ENCODE peak calls at places on chromosomes 11 and 22, in ten cellular contexts. One of them, this sample, is unnamed.

GRCh38 chr11:72058416-72059034 is 21.8 kb downstream of the NUMA1 start:
- DNase-seq in pancreas: no peak
- DNase-seq in left ventricle myocardium inferior: no peak
- DNase-seq in dorsolateral prefrontal cortex: no peak
- DNase-seq in RWPE1: no peak
- DNase-seq in coronary artery: no peak
- DNase-seq in heart left ventricle: no peak
- DNase-seq in GM23338: no peak
- DNase-seq in tibial nerve: no peak
- DNase-seq in uterus: no peak
- DNase-seq in this sample: no peak

GRCh38 chr11:131206671-131207070 is 163.7 kb upstream of the NTM start:
- DNase-seq in RWPE1: no peak
- DNase-seq in GM23338: no peak
- DNase-seq in left ventricle myocardium inferior: no peak
- DNase-seq in coronary artery: no peak
- DNase-seq in heart left ventricle: no peak
- DNase-seq in tibial nerve: no peak
- DNase-seq in pancreas: no peak
- DNase-seq in dorsolateral prefrontal cortex: no peak
- DNase-seq in uterus: no peak
- DNase-seq in this sample: no peak

GRCh38 chr11:130439876-130440275 is 8.6 kb upstream of the ADAMTS15 start:
- DNase-seq in GM23338: no peak
- DNase-seq in dorsolateral prefrontal cortex: no peak
- DNase-seq in heart left ventricle: no peak
- DNase-seq in coronary artery: no peak
- DNase-seq in tibial nerve: no peak
- DNase-seq in pancreas: no peak
- DNase-seq in RWPE1: no peak
- DNase-seq in left ventricle myocardium inferior: no peak
- DNase-seq in uterus: no peak
- DNase-seq in this sample: no peak

GRCh38 chr11:2943711-2944118 is 14.5 kb upstream of the PHLDA2 start:
- DNase-seq in uterus: peak
- DNase-seq in heart left ventricle: no peak
- DNase-seq in tibial nerve: no peak
- DNase-seq in pancreas: no peak
- DNase-seq in GM23338: no peak
- DNase-seq in dorsolateral prefrontal cortex: no peak
- DNase-seq in RWPE1: no peak
- DNase-seq in coronary artery: no peak
- DNase-seq in left ventricle myocardium inferior: no peak
- DNase-seq in this sample: no peak

GRCh38 chr11:2665747-2666710 is 33.8 kb downstream of the KCNQ1OT1 start:
- DNase-seq in GM23338: no peak
- DNase-seq in pancreas: peak
- DNase-seq in left ventricle myocardium inferior: no peak
- DNase-seq in heart left ventricle: no peak
- DNase-seq in tibial nerve: no peak
- DNase-seq in uterus: peak
- DNase-seq in coronary artery: peak
- DNase-seq in dorsolateral prefrontal cortex: no peak
- DNase-seq in RWPE1: no peak
- DNase-seq in this sample: no peak

GRCh38 chr11:40746282-40746681 is 713.2 kb downstream of the LRRC4C start:
- DNase-seq in heart left ventricle: no peak
- DNase-seq in uterus: no peak
- DNase-seq in pancreas: no peak
- DNase-seq in tibial nerve: no peak
- DNase-seq in left ventricle myocardium inferior: no peak
- DNase-seq in dorsolateral prefrontal cortex: no peak
- DNase-seq in GM23338: no peak
- DNase-seq in RWPE1: no peak
- DNase-seq in coronary artery: no peak
- DNase-seq in this sample: no peak

GRCh38 chr22:17548756-17549035 is 14.6 kb upstream of the SLC25A18 start:
- DNase-seq in GM23338: no peak
- DNase-seq in coronary artery: no peak
- DNase-seq in left ventricle myocardium inferior: no peak
- DNase-seq in pancreas: no peak
- DNase-seq in tibial nerve: no peak
- DNase-seq in heart left ventricle: no peak
- DNase-seq in uterus: no peak
- DNase-seq in dorsolateral prefrontal cortex: no peak
- DNase-seq in RWPE1: no peak
- DNase-seq in this sample: no peak

GRCh38 chr11:115606223-115607220 is 102.3 kb upstream of the CADM1 start:
- DNase-seq in coronary artery: no peak
- DNase-seq in RWPE1: no peak
- DNase-seq in uterus: peak
- DNase-seq in tibial nerve: no peak
- DNase-seq in dorsolateral prefrontal cortex: no peak
- DNase-seq in pancreas: peak
- DNase-seq in left ventricle myocardium inferior: peak
- DNase-seq in GM23338: no peak
- DNase-seq in heart left ventricle: peak
- DNase-seq in this sample: no peak

GRCh38 chr11:90222459-90223247 is at the start of gene CHORDC1:
- DNase-seq in dorsolateral prefrontal cortex: peak
- DNase-seq in tibial nerve: peak
- DNase-seq in coronary artery: peak
- DNase-seq in pancreas: peak
- DNase-seq in GM23338: peak
- DNase-seq in left ventricle myocardium inferior: peak
- DNase-seq in heart left ventricle: peak
- DNase-seq in uterus: peak
- DNase-seq in RWPE1: peak
- DNase-seq in this sample: peak

GRCh38 chr22:17264321-17265052 is 45.3 kb upstream of the ADA2 start:
- DNase-seq in RWPE1: no peak
- DNase-seq in pancreas: no peak
- DNase-seq in heart left ventricle: peak
- DNase-seq in left ventricle myocardium inferior: peak
- DNase-seq in coronary artery: no peak
- DNase-seq in tibial nerve: no peak
- DNase-seq in uterus: peak
- DNase-seq in GM23338: peak
- DNase-seq in dorsolateral prefrontal cortex: no peak
- DNase-seq in this sample: no peak

GRCh38 chr22:49783926-49784629 is 43.6 kb downstream of the BRD1 start:
- DNase-seq in RWPE1: no peak
- DNase-seq in left ventricle myocardium inferior: peak
- DNase-seq in heart left ventricle: no peak
- DNase-seq in pancreas: no peak
- DNase-seq in dorsolateral prefrontal cortex: no peak
- DNase-seq in GM23338: no peak
- DNase-seq in uterus: no peak
- DNase-seq in tibial nerve: no peak
- DNase-seq in coronary artery: no peak
- DNase-seq in this sample: no peak

GRCh38 chr11:64900263-64900678 is 16.7 kb downstream of the ATG2A start:
- DNase-seq in uterus: no peak
- DNase-seq in coronary artery: no peak
- DNase-seq in dorsolateral prefrontal cortex: no peak
- DNase-seq in heart left ventricle: no peak
- DNase-seq in tibial nerve: no peak
- DNase-seq in GM23338: no peak
- DNase-seq in RWPE1: peak
- DNase-seq in pancreas: no peak
- DNase-seq in left ventricle myocardium inferior: no peak
- DNase-seq in this sample: no peak

GRCh38 chr11:11894486-11894885 is 52.7 kb downstream of the USP47 start:
- DNase-seq in tibial nerve: no peak
- DNase-seq in heart left ventricle: no peak
- DNase-seq in GM23338: peak
- DNase-seq in RWPE1: no peak
- DNase-seq in uterus: no peak
- DNase-seq in coronary artery: no peak
- DNase-seq in pancreas: no peak
- DNase-seq in left ventricle myocardium inferior: no peak
- DNase-seq in dorsolateral prefrontal cortex: no peak
- DNase-seq in this sample: no peak

GRCh38 chr11:124467376-124468061 is 22.0 kb upstream of the OR8B8 start:
- DNase-seq in tibial nerve: no peak
- DNase-seq in coronary artery: no peak
- DNase-seq in RWPE1: no peak
- DNase-seq in dorsolateral prefrontal cortex: peak
- DNase-seq in left ventricle myocardium inferior: no peak
- DNase-seq in pancreas: no peak
- DNase-seq in GM23338: no peak
- DNase-seq in heart left ventricle: no peak
- DNase-seq in uterus: no peak
- DNase-seq in this sample: no peak

GRCh38 chr11:124460459-124460858 is 15.0 kb upstream of the OR8B8 start:
- DNase-seq in GM23338: no peak
- DNase-seq in uterus: no peak
- DNase-seq in left ventricle myocardium inferior: no peak
- DNase-seq in pancreas: no peak
- DNase-seq in dorsolateral prefrontal cortex: no peak
- DNase-seq in heart left ventricle: no peak
- DNase-seq in coronary artery: no peak
- DNase-seq in RWPE1: no peak
- DNase-seq in tibial nerve: no peak
- DNase-seq in this sample: no peak

GRCh38 chr11:124465368-124465767 is 19.9 kb upstream of the OR8B8 start:
- DNase-seq in coronary artery: no peak
- DNase-seq in uterus: no peak
- DNase-seq in pancreas: no peak
- DNase-seq in RWPE1: no peak
- DNase-seq in tibial nerve: no peak
- DNase-seq in dorsolateral prefrontal cortex: no peak
- DNase-seq in GM23338: no peak
- DNase-seq in heart left ventricle: no peak
- DNase-seq in left ventricle myocardium inferior: no peak
- DNase-seq in this sample: no peak

GRCh38 chr11:124463990-124464389 is 18.5 kb upstream of the OR8B8 start:
- DNase-seq in RWPE1: no peak
- DNase-seq in tibial nerve: no peak
- DNase-seq in left ventricle myocardium inferior: no peak
- DNase-seq in dorsolateral prefrontal cortex: no peak
- DNase-seq in coronary artery: no peak
- DNase-seq in uterus: no peak
- DNase-seq in pancreas: no peak
- DNase-seq in GM23338: peak
- DNase-seq in heart left ventricle: no peak
- DNase-seq in this sample: no peak
- TF ChIP-seq CTCF in RWPE1: no peak
- TF ChIP-seq CTCF in tibial nerve: no peak
- TF ChIP-seq CTCF in left ventricle myocardium inferior: no peak
- TF ChIP-seq CTCF in dorsolateral prefrontal cortex: no peak
- TF ChIP-seq CTCF in coronary artery: no peak
- TF ChIP-seq CTCF in uterus: no peak
- TF ChIP-seq CTCF in pancreas: no peak
- TF ChIP-seq CTCF in GM23338: peak
- TF ChIP-seq CTCF in heart left ventricle: no peak
- TF ChIP-seq CTCF in this sample: no peak

GRCh38 chr11:103924166-103925013 is 112.0 kb upstream of the DDI1 start:
- DNase-seq in GM23338: no peak
- DNase-seq in RWPE1: no peak
- DNase-seq in uterus: no peak
- DNase-seq in pancreas: no peak
- DNase-seq in left ventricle myocardium inferior: no peak
- DNase-seq in coronary artery: no peak
- DNase-seq in dorsolateral prefrontal cortex: no peak
- DNase-seq in heart left ventricle: no peak
- DNase-seq in tibial nerve: no peak
- DNase-seq in this sample: no peak
- TF ChIP-seq CTCF in GM23338: no peak
- TF ChIP-seq CTCF in RWPE1: no peak
- TF ChIP-seq CTCF in uterus: no peak
- TF ChIP-seq CTCF in pancreas: no peak
- TF ChIP-seq CTCF in left ventricle myocardium inferior: no peak
- TF ChIP-seq CTCF in coronary artery: no peak
- TF ChIP-seq CTCF in dorsolateral prefrontal cortex: no peak
- TF ChIP-seq CTCF in heart left ventricle: no peak
- TF ChIP-seq CTCF in tibial nerve: no peak
- TF ChIP-seq CTCF in this sample: no peak

DNA sequence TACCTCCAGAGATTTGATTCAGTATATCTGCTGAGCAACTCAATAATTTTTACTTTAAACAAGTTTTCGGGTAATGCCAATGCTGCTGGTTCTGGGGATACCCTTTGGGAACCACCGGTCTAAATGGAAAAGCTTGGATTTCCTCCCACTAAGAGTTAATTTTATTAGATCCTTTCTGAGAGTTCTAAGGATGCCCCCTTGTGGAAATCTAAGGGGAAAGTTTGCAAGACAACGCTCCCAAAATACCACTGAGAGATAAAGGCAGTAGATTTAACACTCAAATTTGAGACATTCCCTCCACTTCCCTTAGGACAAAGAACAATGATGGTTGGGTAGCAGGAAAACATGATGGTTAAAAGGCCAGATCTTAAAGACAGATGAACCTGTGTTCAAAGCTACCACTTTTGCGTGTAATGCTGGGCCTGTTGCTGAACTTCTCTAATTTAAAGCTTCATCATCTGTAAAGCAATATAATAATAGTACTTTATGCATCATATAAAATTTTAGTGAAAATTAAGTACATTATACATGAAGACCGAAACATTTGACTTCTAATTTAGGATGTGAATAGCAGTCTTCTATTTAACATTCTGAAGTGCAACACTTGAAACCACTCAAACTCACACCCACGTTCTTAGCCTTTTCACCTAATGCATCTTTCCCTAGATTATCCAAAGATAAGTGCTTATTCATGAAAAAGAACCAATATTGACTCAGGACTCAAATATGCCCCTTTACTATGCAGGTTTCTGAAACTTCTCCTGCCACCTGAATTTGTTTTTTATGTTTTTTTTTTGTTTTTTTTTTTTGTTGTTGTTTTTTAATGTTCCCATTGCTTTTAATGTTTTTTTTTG is 110.1 kb upstream of the LUZP2 start:
- DNase-seq in coronary artery: no peak
- DNase-seq in dorsolateral prefrontal cortex: no peak
- DNase-seq in heart left ventricle: no peak
- DNase-seq in left ventricle myocardium inferior: no peak
- DNase-seq in pancreas: no peak
- DNase-seq in tibial nerve: no peak
- DNase-seq in RWPE1: peak
- DNase-seq in GM23338: peak
- DNase-seq in uterus: no peak
- DNase-seq in this sample: no peak
- TF ChIP-seq CTCF in coronary artery: no peak
- TF ChIP-seq CTCF in dorsolateral prefrontal cortex: peak
- TF ChIP-seq CTCF in heart left ventricle: no peak
- TF ChIP-seq CTCF in left ventricle myocardium inferior: peak
- TF ChIP-seq CTCF in pancreas: no peak
- TF ChIP-seq CTCF in tibial nerve: no peak
- TF ChIP-seq CTCF in RWPE1: no peak
- TF ChIP-seq CTCF in GM23338: peak
- TF ChIP-seq CTCF in uterus: no peak
- TF ChIP-seq CTCF in this sample: no peak

DNA sequence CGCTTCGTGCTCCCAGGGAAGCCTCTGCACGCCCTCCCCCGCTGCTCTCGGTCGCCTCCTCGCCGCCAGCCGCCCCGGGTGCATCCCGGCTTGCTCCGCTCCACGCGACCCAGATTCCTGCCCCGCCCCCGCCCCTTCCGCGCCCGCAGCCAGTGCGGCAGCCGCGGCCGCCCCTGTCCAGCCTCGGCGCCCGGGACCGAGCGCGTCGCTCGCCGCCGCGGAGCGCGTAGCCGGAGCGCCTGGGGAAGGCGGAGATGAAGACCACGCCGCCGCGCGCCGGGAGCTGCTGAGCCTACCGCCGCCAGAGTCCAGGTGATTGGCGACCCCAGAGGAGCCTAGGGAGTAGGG is at the start of gene ELMOD1:
- DNase-seq in tibial nerve: no peak
- DNase-seq in coronary artery: no peak
- DNase-seq in dorsolateral prefrontal cortex: peak
- DNase-seq in uterus: peak
- DNase-seq in GM23338: peak
- DNase-seq in left ventricle myocardium inferior: peak
- DNase-seq in RWPE1: peak
- DNase-seq in pancreas: peak
- DNase-seq in heart left ventricle: peak
- DNase-seq in this sample: no peak
- TF ChIP-seq CTCF in tibial nerve: no peak
- TF ChIP-seq CTCF in coronary artery: no peak
- TF ChIP-seq CTCF in dorsolateral prefrontal cortex: no peak
- TF ChIP-seq CTCF in uterus: no peak
- TF ChIP-seq CTCF in GM23338: no peak
- TF ChIP-seq CTCF in left ventricle myocardium inferior: peak
- TF ChIP-seq CTCF in RWPE1: peak
- TF ChIP-seq CTCF in pancreas: no peak
- TF ChIP-seq CTCF in heart left ventricle: no peak
- TF ChIP-seq CTCF in this sample: no peak